ENCODE peak calls at places on chromosome 21, in four cellular contexts. U is OCI-LY7, O is uterus, Q is AG04449. K is an unnamed sample.

GRCh38 chr21:21101911-21102310 is 103.7 kb downstream of the NCAM2 start:
- DNase-seq in U (no peak), O (no peak), Q (peak), K (no peak)

GRCh38 chr21:15063821-15064575 is 802 bp downstream of the NRIP1 start:
- DNase-seq in U (no peak), O (peak), Q (no peak), K (no peak)

GRCh38 chr21:35015435-35016024 is 33.6 kb downstream of the RUNX1 start:
- DNase-seq in U (no peak), O (no peak), Q (no peak), K (no peak)

GRCh38 chr21:32189688-32190483 is 89.0 kb downstream of the MIS18A start:
- DNase-seq in U (no peak), O (no peak), Q (no peak), K (no peak)

GRCh38 chr21:24705201-24705600 is 902.1 kb downstream of the MRPL39 start:
- DNase-seq in U (no peak), O (no peak), Q (no peak), K (no peak)

GRCh38 chr21:25801217-25802015 is 66.6 kb downstream of the GABPA start:
- DNase-seq in U (peak), O (peak), Q (no peak), K (peak)

GRCh38 chr21:29938968-29939858 is 583 bp downstream of the GRIK1 start:
- DNase-seq in U (no peak), O (no peak), Q (no peak), K (no peak)

GRCh38 chr21:32413697-32414578 is 1.4 kb downstream of the EVA1C start:
- DNase-seq in U (no peak), O (peak), Q (no peak), K (no peak)

GRCh38 chr21:29334717-29335428 is 36.2 kb downstream of the BACH1 start:
- DNase-seq in U (no peak), O (no peak), Q (no peak), K (no peak)

GRCh38 chr21:28521932-28522826 is 470.5 kb downstream of the LTN1 start:
- DNase-seq in U (peak), O (peak), Q (no peak), K (no peak)

GRCh38 chr21:32717851-32718316 is 9.9 kb downstream of the SYNJ1 start:
- DNase-seq in U (no peak), O (no peak), Q (no peak), K (no peak)

GRCh38 chr21:30426732-30427131 is 1.0 kb upstream of the KRTAP13-3 start:
- DNase-seq in U (no peak), O (no peak), Q (no peak), K (no peak)

GRCh38 chr21:14616303-14617039 is 70.4 kb upstream of the SAMSN1 start:
- DNase-seq in U (no peak), O (no peak), Q (no peak), K (no peak)

GRCh38 chr21:34215911-34216310 is 142.5 kb downstream of the MRPS6 start:
- DNase-seq in U (no peak), O (no peak), Q (no peak), K (no peak)

GRCh38 chr21:25911730-25912401 is 177.1 kb downstream of the GABPA start:
- DNase-seq in U (no peak), O (no peak), Q (no peak), K (no peak)

GRCh38 chr21:31873696-31874599 is 1.1 kb downstream of the HUNK start:
- DNase-seq in U (peak), O (peak), Q (no peak), K (peak)

GRCh38 chr21:26813426-26813998 is 31.7 kb downstream of the ADAMTS1 start:
- DNase-seq in U (no peak), O (no peak), Q (no peak), K (no peak)

GRCh38 chr21:39484711-39485264 is 33.0 kb downstream of the SH3BGR start:
- DNase-seq in U (no peak), O (no peak), Q (no peak), K (no peak)

GRCh38 chr21:37119421-37120218 is 46.6 kb downstream of the TTC3 start:
- DNase-seq in U (no peak), O (no peak), Q (no peak), K (no peak)
- TF ChIP-seq CTCF in U (no peak), O (no peak), Q (no peak), K (no peak)

GRCh38 chr21:38384246-38384576 is 114.1 kb downstream of the ERG start:
- DNase-seq in U (no peak), O (no peak), Q (no peak), K (no peak)

GRCh38 chr21:38379171-38379570 is 119.1 kb downstream of the ERG start:
- DNase-seq in U (no peak), O (no peak), Q (no peak), K (no peak)

GRCh38 chr21:38377165-38378093 is 120.6 kb downstream of the KCNJ15 start:
- DNase-seq in U (no peak), O (no peak), Q (no peak), K (no peak)

GRCh38 chr21:38383411-38384245 is 114.6 kb downstream of the ERG start:
- DNase-seq in U (no peak), O (no peak), Q (no peak), K (no peak)

DNA sequence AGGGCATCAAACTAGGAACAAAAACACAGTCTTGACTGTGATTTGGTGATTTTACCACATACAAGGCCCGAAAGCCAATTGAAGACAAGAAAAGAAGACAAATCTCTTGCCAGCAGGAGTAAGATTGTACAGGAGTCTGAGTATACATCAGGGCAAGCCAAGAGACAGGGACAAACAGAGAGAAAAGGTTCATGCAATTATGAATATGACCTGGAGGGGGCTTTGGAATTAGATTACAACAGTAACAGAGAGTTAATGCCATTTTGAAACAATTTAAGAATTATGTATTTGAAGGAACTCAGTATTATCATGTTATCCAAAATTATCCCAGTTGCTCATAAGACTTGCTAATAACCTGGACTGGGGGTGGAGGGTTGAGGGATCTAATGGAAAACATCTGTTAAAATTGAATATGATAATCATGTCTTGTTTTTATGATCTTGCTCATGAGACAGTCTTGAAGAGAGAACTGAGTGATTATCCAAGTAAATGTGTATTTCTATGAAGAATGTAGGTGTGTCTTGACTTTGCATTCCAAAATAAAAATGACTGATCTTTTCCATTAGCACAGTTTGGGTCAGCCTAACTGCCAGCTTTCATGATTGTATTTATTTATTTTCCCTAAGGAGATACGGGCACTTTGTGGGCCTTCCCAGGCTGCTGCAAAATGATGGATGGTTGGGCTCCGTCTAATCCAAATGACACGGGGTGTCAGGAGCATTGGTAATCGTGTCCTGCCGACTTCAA is 117.7 kb downstream of the ERG start:
- DNase-seq in U (no peak), O (no peak), Q (no peak), K (no peak)
- TF ChIP-seq CTCF in U (peak), O (no peak), Q (no peak), K (peak)

DNA sequence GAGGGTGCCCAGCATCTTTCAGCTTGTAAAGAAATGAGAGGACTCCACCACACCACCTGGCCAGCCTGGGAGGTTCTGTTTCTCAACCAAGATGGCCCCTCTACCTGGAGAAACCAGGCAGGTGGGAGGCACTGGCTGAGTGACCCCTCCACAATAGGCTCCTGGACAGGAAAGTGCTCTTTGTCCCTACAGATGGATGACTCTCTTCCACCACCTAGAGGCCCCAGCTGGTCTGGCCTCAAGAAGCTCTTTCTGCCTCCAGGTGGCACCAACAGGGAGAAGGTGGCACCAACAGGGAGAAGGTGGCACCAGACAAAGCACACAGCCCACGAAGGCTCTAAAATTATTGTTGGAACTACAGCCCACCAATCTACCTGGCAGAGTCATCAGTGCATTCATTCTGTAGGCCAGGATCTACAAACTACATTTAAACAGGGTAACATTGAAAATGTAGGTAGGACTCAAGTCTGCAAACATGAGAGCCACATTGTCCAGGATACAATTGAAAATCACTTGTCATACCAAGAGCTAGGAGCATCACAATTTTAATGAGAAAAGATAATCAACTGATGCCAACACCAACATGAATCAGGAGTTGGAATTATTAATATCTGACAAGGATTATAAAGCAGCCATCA is 14.4 kb downstream of the TMPRSS3 start:
- DNase-seq in U (peak), O (no peak), Q (no peak), K (no peak)
- TF ChIP-seq CTCF in U (peak), O (no peak), Q (peak), K (peak)

DNA sequence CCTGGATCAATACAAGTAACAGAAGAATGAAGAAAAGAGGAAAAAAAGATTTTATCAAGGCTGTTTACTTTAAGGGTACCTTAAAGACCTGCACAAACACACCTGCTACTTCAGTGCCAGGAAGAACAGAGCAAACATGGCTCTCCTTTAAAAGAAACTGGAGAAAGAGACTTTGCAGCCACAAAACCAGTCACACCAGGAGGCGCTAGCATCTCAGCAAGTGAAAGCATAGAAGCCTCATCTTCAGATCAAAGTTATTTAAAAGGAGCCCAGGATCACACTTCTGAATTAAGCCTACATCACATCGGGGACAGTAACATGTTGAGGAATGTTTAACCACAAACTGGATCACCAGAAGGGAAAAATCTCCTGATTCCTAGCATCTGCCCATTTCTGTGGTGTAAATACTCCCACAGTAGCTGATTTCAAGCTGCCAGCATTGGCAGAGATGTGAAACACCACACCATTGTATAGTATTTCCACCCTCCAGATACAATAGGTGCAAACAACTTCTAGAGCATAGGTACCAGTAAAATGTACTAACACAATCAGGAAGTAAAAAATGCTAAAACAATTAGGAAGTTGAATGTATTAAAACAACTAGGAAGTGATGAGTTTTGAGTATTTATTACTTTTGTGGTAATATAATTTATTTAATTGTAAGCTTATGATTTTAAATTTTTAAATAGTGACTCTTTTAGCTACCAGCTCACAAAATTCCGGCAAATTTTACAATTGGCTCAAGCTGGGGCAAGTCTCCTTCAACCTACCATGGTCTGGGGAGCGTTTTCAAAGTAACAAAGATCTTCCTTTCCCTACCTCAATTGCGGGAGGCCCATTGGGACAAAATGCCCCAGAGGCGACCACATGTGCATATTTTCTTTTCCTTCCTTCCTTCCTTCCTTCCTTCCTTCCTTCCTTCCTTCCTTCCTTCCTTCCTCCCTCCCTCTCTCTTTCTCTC is 105.3 kb upstream of the CLDN14 start:
- DNase-seq in U (peak), O (no peak), Q (no peak), K (no peak)
- TF ChIP-seq CTCF in U (peak), O (no peak), Q (no peak), K (no peak)

GRCh38 chr21:41819236-41819855 is 52.5 kb upstream of the RIPK4 start:
- DNase-seq in U (no peak), O (no peak), Q (no peak), K (no peak)

GRCh38 chr21:41815652-41816582 is 49.1 kb upstream of the RIPK4 start:
- DNase-seq in U (no peak), O (no peak), Q (no peak), K (no peak)

GRCh38 chr21:41817877-41818855 is 51.3 kb upstream of the RIPK4 start:
- DNase-seq in U (no peak), O (no peak), Q (no peak), K (no peak)

GRCh38 chr21:41817228-41817627 is 50.4 kb upstream of the RIPK4 start:
- DNase-seq in U (peak), O (no peak), Q (peak), K (no peak)

GRCh38 chr21:41816583-41817165 is 49.8 kb upstream of the RIPK4 start:
- DNase-seq in U (peak), O (peak), Q (no peak), K (peak)
- TF ChIP-seq CTCF in U (peak), O (peak), Q (peak), K (peak)

GRCh38 chr21:17554120-17554519 is 41.3 kb downstream of the CXADR start:
- DNase-seq in U (no peak), O (no peak), Q (no peak), K (no peak)

GRCh38 chr21:17550671-17551308 is 37.9 kb downstream of the CXADR start:
- DNase-seq in U (no peak), O (no peak), Q (no peak), K (no peak)

GRCh38 chr21:17560377-17560776 is 47.5 kb downstream of the CXADR start:
- DNase-seq in U (no peak), O (no peak), Q (no peak), K (no peak)

GRCh38 chr21:17552410-17552809 is 39.6 kb downstream of the CXADR start:
- DNase-seq in U (no peak), O (no peak), Q (no peak), K (no peak)

GRCh38 chr21:17554619-17555472 is 42.0 kb downstream of the CXADR start:
- DNase-seq in U (peak), O (no peak), Q (no peak), K (no peak)
- TF ChIP-seq CTCF in U (peak), O (peak), Q (no peak), K (peak)

DNA sequence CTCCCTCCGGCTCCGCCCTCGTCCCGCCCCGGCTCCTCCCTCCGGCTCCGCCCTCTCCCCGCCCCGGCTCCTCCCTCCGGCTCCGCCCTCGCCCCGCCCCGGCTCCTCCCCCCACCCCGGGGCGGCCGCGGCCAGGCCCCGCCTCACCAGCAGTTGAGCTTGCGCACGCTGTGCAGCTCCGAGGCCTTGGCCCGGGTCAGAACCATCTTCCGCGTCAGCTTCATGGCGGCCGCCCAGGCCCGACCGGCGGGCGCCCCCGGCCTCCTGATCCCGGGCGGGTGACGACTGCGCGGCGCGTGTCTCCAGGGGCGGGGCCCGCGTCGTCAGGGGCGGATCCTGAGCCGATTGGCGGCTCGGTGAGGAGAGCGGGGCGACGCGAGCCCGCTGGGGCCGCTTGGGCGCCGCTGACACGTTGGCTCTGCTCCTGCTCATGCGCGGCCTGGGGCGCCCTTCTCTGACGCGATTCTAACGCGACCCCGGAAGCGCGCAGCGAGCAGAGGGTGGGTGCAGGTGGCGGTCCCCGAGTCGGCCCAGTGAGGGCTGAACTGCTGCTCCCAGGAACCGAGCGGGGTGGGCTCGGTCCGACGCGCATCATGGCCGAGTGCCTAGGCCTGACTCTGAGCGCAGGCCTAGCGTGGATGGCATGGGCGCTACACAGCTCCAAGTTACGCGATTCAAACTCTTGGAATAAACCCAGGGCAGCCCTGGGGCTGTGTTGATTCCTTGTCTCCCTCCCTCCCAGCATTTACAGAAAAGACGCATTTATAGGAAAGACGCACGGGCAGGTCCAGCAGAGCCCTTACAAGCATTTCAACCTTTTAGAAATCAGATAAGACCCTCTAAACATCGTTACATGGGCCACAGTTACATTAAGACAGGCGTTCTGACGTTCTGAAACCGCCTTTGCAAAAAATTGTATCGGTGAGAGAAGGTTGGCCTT is at the start of gene CFAP410:
- DNase-seq in U (peak), O (peak), Q (peak), K (peak)
- TF ChIP-seq CTCF in U (no peak), O (peak), Q (no peak), K (no peak)

GRCh38 chr21:46122241-46122671 is 24.3 kb downstream of the COL6A2 start:
- DNase-seq in U (no peak), O (peak), Q (no peak), K (no peak)
- TF ChIP-seq CTCF in U (no peak), O (no peak), Q (no peak), K (no peak)

DNA sequence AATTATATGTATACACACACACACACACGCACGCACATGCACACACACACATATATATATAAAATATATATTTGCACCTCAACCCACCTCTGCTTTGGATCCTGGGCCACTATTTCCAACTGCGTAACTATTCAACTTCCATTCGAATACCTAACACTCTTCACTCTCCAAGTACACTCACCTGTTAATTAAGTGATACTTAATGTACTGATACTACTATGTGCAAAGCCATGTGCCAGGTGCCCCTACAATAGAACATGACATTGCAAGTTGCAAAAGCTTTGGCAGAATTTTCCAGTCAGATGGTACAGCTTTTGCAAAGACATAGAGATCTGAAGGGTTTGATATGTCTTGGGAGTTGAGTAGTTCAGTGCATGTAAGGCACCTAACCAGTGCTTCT is 7.1 kb downstream of the CXADR start:
- DNase-seq in U (no peak), O (no peak), Q (no peak), K (no peak)
- TF ChIP-seq CTCF in U (no peak), O (no peak), Q (no peak), K (no peak)

GRCh38 chr21:16945580-16945979 is 567.3 kb upstream of the CXADR start:
- DNase-seq in U (no peak), O (no peak), Q (no peak), K (no peak)

DNA sequence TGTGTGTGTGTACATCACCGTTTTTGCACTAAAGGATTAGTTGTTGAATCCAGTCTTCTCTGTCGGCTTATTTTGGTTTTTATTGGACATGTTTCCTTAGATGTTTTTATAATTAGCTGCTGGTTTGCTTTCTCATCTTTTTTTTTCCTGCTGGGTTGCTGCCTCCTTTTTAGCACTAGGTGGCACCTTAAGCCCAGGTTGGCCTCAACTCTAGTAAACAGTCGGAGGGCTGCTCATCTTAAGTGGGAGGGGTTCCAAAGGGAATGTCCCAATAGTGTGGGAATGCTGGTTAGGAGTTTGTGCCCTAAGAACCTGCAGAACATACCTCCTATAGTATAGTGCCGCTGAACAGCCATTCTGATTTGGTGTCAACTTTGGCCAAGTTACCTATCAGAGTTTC is 570.1 kb upstream of the CXADR start:
- DNase-seq in U (no peak), O (no peak), Q (no peak), K (no peak)
- TF ChIP-seq CTCF in U (peak), O (no peak), Q (no peak), K (peak)

K was measured in D721Med.